ENCODE peak calls at places on chromosomes 1 and 21, in five cellular contexts. Q is SK-N-SH, Z is upper lobe of right lung, V is K562, A is IMR-90. Y is an unnamed sample.

GRCh38 chr1:23100074-23100748 is 68.4 kb downstream of the LUZP1 start:
- DNase-seq in Q (peak; percentile 15), Z (no peak), V (no peak), A (peak; percentile 96), Y (no peak)

GRCh38 chr1:112524251-112524650 is 15.5 kb downstream of the WNT2B start:
- DNase-seq in Z (no peak), A (no peak), V (no peak), Q (no peak), Y (no peak)

GRCh38 chr21:41703857-41704501 is 62.9 kb downstream of the RIPK4 start:
- DNase-seq in V (no peak), A (no peak), Z (no peak), Q (no peak), Y (peak; percentile 51)

GRCh38 chr1:212482352-212483153 is 49.8 kb downstream of the NENF start:
- DNase-seq in Q (no peak), Z (peak; percentile 7), V (no peak), A (peak; percentile 51), Y (no peak)

GRCh38 chr1:43704838-43705237 is 2.5 kb upstream of the ST3GAL3 start:
- DNase-seq in Z (no peak), V (no peak), A (no peak), Q (no peak), Y (no peak)

GRCh38 chr1:223845810-223846667 is at the start of gene TP53BP2:
- DNase-seq in V (peak; percentile 94), A (peak; percentile 87), Q (peak; percentile 97), Z (peak; percentile 96), Y (peak; percentile 97)

GRCh38 chr1:3240524-3241235 is 171.7 kb downstream of the PRDM16 start:
- DNase-seq in Q (no peak), V (peak; percentile 28), A (no peak), Z (no peak), Y (peak; percentile 92)

GRCh38 chr1:200314085-200314750 is 95.6 kb downstream of the ZNF281 start:
- DNase-seq in Z (no peak), V (no peak), Q (no peak), A (peak; percentile 77), Y (no peak)

GRCh38 chr21:43867332-43867703 is 2.3 kb downstream of the AGPAT3 start:
- DNase-seq in A (no peak), Z (no peak), V (no peak), Q (no peak), Y (no peak)
- H3K4me3 ChIP-seq in A (no peak overlapping the region), Z (peak overlapping the region; percentile 74), V (no peak overlapping the region), Q (no peak overlapping the region), Y (no peak overlapping the region)

GRCh38 chr21:45972716-45973474 is 8.7 kb upstream of the COL6A1 start:
- DNase-seq in A (peak; percentile 92), V (no peak), Q (peak; percentile 80), Z (peak; percentile 68), Y (peak; percentile 80)
- H3K36me3 ChIP-seq in A (no peaks in the 10 kb centered on the region), V (no peaks in the 10 kb centered on the region), Q (no peaks in the 10 kb centered on the region), Z (no peaks in the 10 kb centered on the region), Y (no peaks in the 10 kb centered on the region)

GRCh38 chr21:43893536-43894205 is 28.6 kb downstream of the AGPAT3 start:
- DNase-seq in Q (no peak), V (peak; percentile 79), A (no peak), Z (no peak), Y (no peak)

GRCh38 chr21:43892984-43893535 is 28.0 kb downstream of the AGPAT3 start:
- DNase-seq in Z (no peak), Q (no peak), V (peak; percentile 30), A (no peak), Y (no peak)

GRCh38 chr21:43892334-43892733 is 27.3 kb downstream of the AGPAT3 start:
- DNase-seq in Q (no peak), V (no peak), A (no peak), Z (no peak), Y (no peak)

GRCh38 chr21:43890042-43890441 is 25.0 kb downstream of the AGPAT3 start:
- DNase-seq in Z (no peak), A (no peak), V (peak; percentile 40), Q (no peak), Y (peak; percentile 77)

DNA sequence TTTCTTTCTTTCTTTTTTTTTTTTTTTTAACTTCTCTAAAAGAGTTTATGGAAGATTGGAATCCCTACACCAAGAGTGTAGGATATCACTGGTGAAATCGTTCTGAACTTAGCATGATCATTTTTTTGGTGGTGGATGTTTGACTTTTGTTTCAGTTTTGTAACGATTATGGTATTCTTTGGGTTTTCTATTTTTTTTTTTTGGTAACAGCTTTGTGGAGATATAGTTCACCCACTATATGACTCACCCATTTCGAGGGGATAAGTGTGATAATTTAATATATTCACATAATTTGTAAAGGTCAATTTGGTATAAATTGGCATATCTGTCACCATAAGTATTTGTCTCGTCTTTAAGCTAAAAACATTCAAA is 29.2 kb downstream of the AGPAT3 start:
- DNase-seq in A (no peak), V (no peak), Q (no peak), Z (no peak), Y (no peak)
- H3K4me3 ChIP-seq in A (no peak overlapping the region), V (peak overlapping the region; percentile 6), Q (no peak overlapping the region), Z (peak overlapping the region; percentile 19), Y (no peak overlapping the region)

DNA sequence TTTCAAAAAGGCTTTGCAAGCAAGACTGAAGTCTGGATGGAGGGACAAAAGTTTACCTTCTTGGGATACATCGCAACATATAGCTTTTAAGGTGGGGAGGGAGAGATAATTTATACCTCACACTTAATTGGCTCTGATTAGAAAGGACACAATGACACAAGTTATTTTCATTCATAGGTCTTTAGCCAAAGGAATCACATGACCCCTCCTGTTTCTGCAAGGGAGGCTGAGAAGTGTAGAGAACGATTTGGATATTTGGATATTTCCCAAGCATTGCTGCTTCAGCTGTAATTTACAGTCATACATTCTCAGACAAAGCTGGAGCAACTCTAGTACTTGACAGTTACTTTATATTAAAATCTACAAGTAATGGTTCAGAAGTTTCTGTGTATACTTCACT is 24.2 kb downstream of the DAP3 start:
- DNase-seq in Z (no peak), Q (no peak), V (no peak), A (no peak), Y (no peak)
- H3K36me3 ChIP-seq in Z (peaks cover 25% of the 10 kb centered on the region), Q (peaks cover 27% of the 10 kb centered on the region), V (peaks cover 76% of the 10 kb centered on the region), A (peaks cover 14% of the 10 kb centered on the region), Y (peaks cover 9% of the 10 kb centered on the region)

Y was measured in H7.